ENCODE peak calls at places on chromosome 18, in seven cellular contexts. One of them, this sample, is unnamed.

GRCh38 chr18:69817335-69817935 is 130.2 kb downstream of the CD226 start:
- DNase-seq in PC-9: no peak
- DNase-seq in sigmoid colon: no peak
- DNase-seq in AG08395: peak
- DNase-seq in stimulated activated CD4-positive, alpha-beta T cell treated with anti-CD3 and anti-CD28 coated beads, Interleukin-4, amount 100 ng/mL, for 4 hours: no peak
- DNase-seq in HepG2: no peak
- DNase-seq in AG04449: peak
- DNase-seq in this sample: no peak

GRCh38 chr18:33744032-33744697 is 166.1 kb downstream of the ASXL3 start:
- DNase-seq in PC-9: no peak
- DNase-seq in AG04449: no peak
- DNase-seq in HepG2: no peak
- DNase-seq in stimulated activated CD4-positive, alpha-beta T cell treated with anti-CD3 and anti-CD28 coated beads, Interleukin-4, amount 100 ng/mL, for 4 hours: no peak
- DNase-seq in sigmoid colon: no peak
- DNase-seq in AG08395: no peak
- DNase-seq in this sample: no peak

GRCh38 chr18:57621252-57621607 is 406 bp downstream of the NARS1 start:
- DNase-seq in PC-9: no peak
- DNase-seq in stimulated activated CD4-positive, alpha-beta T cell treated with anti-CD3 and anti-CD28 coated beads, Interleukin-4, amount 100 ng/mL, for 4 hours: no peak
- DNase-seq in AG04449: no peak
- DNase-seq in HepG2: no peak
- DNase-seq in AG08395: peak
- DNase-seq in sigmoid colon: no peak
- DNase-seq in this sample: peak

GRCh38 chr18:21830533-21830932 is 89.9 kb downstream of the MIB1 start:
- DNase-seq in AG08395: no peak
- DNase-seq in sigmoid colon: no peak
- DNase-seq in PC-9: no peak
- DNase-seq in HepG2: no peak
- DNase-seq in stimulated activated CD4-positive, alpha-beta T cell treated with anti-CD3 and anti-CD28 coated beads, Interleukin-4, amount 100 ng/mL, for 4 hours: no peak
- DNase-seq in AG04449: no peak
- DNase-seq in this sample: peak

GRCh38 chr18:22623513-22623912 is 205.8 kb upstream of the CTAGE1 start:
- DNase-seq in HepG2: no peak
- DNase-seq in stimulated activated CD4-positive, alpha-beta T cell treated with anti-CD3 and anti-CD28 coated beads, Interleukin-4, amount 100 ng/mL, for 4 hours: no peak
- DNase-seq in PC-9: no peak
- DNase-seq in AG04449: no peak
- DNase-seq in AG08395: no peak
- DNase-seq in sigmoid colon: no peak
- DNase-seq in this sample: no peak

GRCh38 chr18:48957616-48958015 is 6.9 kb upstream of the SMAD7 start:
- DNase-seq in stimulated activated CD4-positive, alpha-beta T cell treated with anti-CD3 and anti-CD28 coated beads, Interleukin-4, amount 100 ng/mL, for 4 hours: no peak
- DNase-seq in PC-9: no peak
- DNase-seq in AG04449: no peak
- DNase-seq in sigmoid colon: no peak
- DNase-seq in HepG2: no peak
- DNase-seq in AG08395: no peak
- DNase-seq in this sample: no peak

GRCh38 chr18:24368749-24369148 is 28.9 kb downstream of the OSBPL1A start:
- DNase-seq in HepG2: no peak
- DNase-seq in AG08395: no peak
- DNase-seq in AG04449: no peak
- DNase-seq in sigmoid colon: no peak
- DNase-seq in stimulated activated CD4-positive, alpha-beta T cell treated with anti-CD3 and anti-CD28 coated beads, Interleukin-4, amount 100 ng/mL, for 4 hours: peak
- DNase-seq in PC-9: no peak
- DNase-seq in this sample: no peak

GRCh38 chr18:79866889-79867574 is 69.3 kb downstream of the KCNG2 start:
- DNase-seq in sigmoid colon: no peak
- DNase-seq in stimulated activated CD4-positive, alpha-beta T cell treated with anti-CD3 and anti-CD28 coated beads, Interleukin-4, amount 100 ng/mL, for 4 hours: no peak
- DNase-seq in PC-9: no peak
- DNase-seq in HepG2: no peak
- DNase-seq in AG04449: no peak
- DNase-seq in AG08395: no peak
- DNase-seq in this sample: peak

GRCh38 chr18:49813071-49813320 is 337 bp downstream of the ACAA2 start:
- DNase-seq in AG04449: no peak
- DNase-seq in sigmoid colon: peak
- DNase-seq in HepG2: peak
- DNase-seq in AG08395: peak
- DNase-seq in PC-9: peak
- DNase-seq in stimulated activated CD4-positive, alpha-beta T cell treated with anti-CD3 and anti-CD28 coated beads, Interleukin-4, amount 100 ng/mL, for 4 hours: no peak
- DNase-seq in this sample: peak

GRCh38 chr18:13629841-13630747 is 96.3 kb downstream of the FAM210A start:
- DNase-seq in sigmoid colon: peak
- DNase-seq in AG04449: no peak
- DNase-seq in PC-9: peak
- DNase-seq in HepG2: peak
- DNase-seq in AG08395: peak
- DNase-seq in stimulated activated CD4-positive, alpha-beta T cell treated with anti-CD3 and anti-CD28 coated beads, Interleukin-4, amount 100 ng/mL, for 4 hours: peak
- DNase-seq in this sample: peak

GRCh38 chr18:33870059-33870458 is 292.0 kb downstream of the ASXL3 start:
- DNase-seq in HepG2: no peak
- DNase-seq in PC-9: no peak
- DNase-seq in AG08395: no peak
- DNase-seq in AG04449: no peak
- DNase-seq in sigmoid colon: no peak
- DNase-seq in stimulated activated CD4-positive, alpha-beta T cell treated with anti-CD3 and anti-CD28 coated beads, Interleukin-4, amount 100 ng/mL, for 4 hours: no peak
- DNase-seq in this sample: no peak

GRCh38 chr18:55380574-55380973 is 207.4 kb downstream of the TCF4 start:
- DNase-seq in PC-9: no peak
- DNase-seq in AG08395: peak
- DNase-seq in sigmoid colon: no peak
- DNase-seq in AG04449: peak
- DNase-seq in HepG2: no peak
- DNase-seq in stimulated activated CD4-positive, alpha-beta T cell treated with anti-CD3 and anti-CD28 coated beads, Interleukin-4, amount 100 ng/mL, for 4 hours: no peak
- DNase-seq in this sample: no peak

GRCh38 chr18:25453556-25454269 is 101.7 kb upstream of the ZNF521 start:
- DNase-seq in AG08395: peak
- DNase-seq in PC-9: no peak
- DNase-seq in sigmoid colon: no peak
- DNase-seq in stimulated activated CD4-positive, alpha-beta T cell treated with anti-CD3 and anti-CD28 coated beads, Interleukin-4, amount 100 ng/mL, for 4 hours: no peak
- DNase-seq in HepG2: no peak
- DNase-seq in AG04449: peak
- DNase-seq in this sample: no peak

GRCh38 chr18:2884706-2885285 is 38.0 kb downstream of the EMILIN2 start:
- DNase-seq in HepG2: no peak
- DNase-seq in sigmoid colon: no peak
- DNase-seq in stimulated activated CD4-positive, alpha-beta T cell treated with anti-CD3 and anti-CD28 coated beads, Interleukin-4, amount 100 ng/mL, for 4 hours: no peak
- DNase-seq in AG08395: no peak
- DNase-seq in PC-9: no peak
- DNase-seq in AG04449: no peak
- DNase-seq in this sample: peak

GRCh38 chr18:45684341-45685115 is 39.5 kb upstream of the SLC14A1 start:
- DNase-seq in HepG2: no peak
- DNase-seq in AG08395: peak
- DNase-seq in AG04449: no peak
- DNase-seq in sigmoid colon: no peak
- DNase-seq in stimulated activated CD4-positive, alpha-beta T cell treated with anti-CD3 and anti-CD28 coated beads, Interleukin-4, amount 100 ng/mL, for 4 hours: no peak
- DNase-seq in PC-9: no peak
- DNase-seq in this sample: no peak

GRCh38 chr18:70464343-70465114 is 175.7 kb downstream of the SOCS6 start:
- DNase-seq in AG04449: no peak
- DNase-seq in HepG2: peak
- DNase-seq in PC-9: peak
- DNase-seq in AG08395: peak
- DNase-seq in sigmoid colon: peak
- DNase-seq in stimulated activated CD4-positive, alpha-beta T cell treated with anti-CD3 and anti-CD28 coated beads, Interleukin-4, amount 100 ng/mL, for 4 hours: no peak
- DNase-seq in this sample: peak

GRCh38 chr18:31508781-31509180 is 10.8 kb downstream of the DSG2 start:
- DNase-seq in AG08395: no peak
- DNase-seq in sigmoid colon: no peak
- DNase-seq in PC-9: no peak
- DNase-seq in AG04449: no peak
- DNase-seq in HepG2: no peak
- DNase-seq in stimulated activated CD4-positive, alpha-beta T cell treated with anti-CD3 and anti-CD28 coated beads, Interleukin-4, amount 100 ng/mL, for 4 hours: no peak
- DNase-seq in this sample: no peak

GRCh38 chr18:61955644-61956043 is 62.8 kb upstream of the RNF152 start:
- DNase-seq in AG08395: no peak
- DNase-seq in HepG2: no peak
- DNase-seq in stimulated activated CD4-positive, alpha-beta T cell treated with anti-CD3 and anti-CD28 coated beads, Interleukin-4, amount 100 ng/mL, for 4 hours: no peak
- DNase-seq in AG04449: no peak
- DNase-seq in PC-9: no peak
- DNase-seq in sigmoid colon: no peak
- DNase-seq in this sample: no peak

GRCh38 chr18:24402209-24402785 is 4.7 kb upstream of the OSBPL1A start:
- DNase-seq in AG04449: no peak
- DNase-seq in stimulated activated CD4-positive, alpha-beta T cell treated with anti-CD3 and anti-CD28 coated beads, Interleukin-4, amount 100 ng/mL, for 4 hours: no peak
- DNase-seq in HepG2: no peak
- DNase-seq in sigmoid colon: no peak
- DNase-seq in AG08395: no peak
- DNase-seq in PC-9: no peak
- DNase-seq in this sample: peak

GRCh38 chr18:58046087-58046793 is 2.2 kb downstream of the NEDD4L start:
- DNase-seq in HepG2: peak
- DNase-seq in stimulated activated CD4-positive, alpha-beta T cell treated with anti-CD3 and anti-CD28 coated beads, Interleukin-4, amount 100 ng/mL, for 4 hours: no peak
- DNase-seq in AG08395: no peak
- DNase-seq in AG04449: no peak
- DNase-seq in sigmoid colon: no peak
- DNase-seq in PC-9: no peak
- DNase-seq in this sample: peak

GRCh38 chr18:55570966-55571365 is 17.0 kb downstream of the TCF4 start:
- DNase-seq in sigmoid colon: no peak
- DNase-seq in PC-9: no peak
- DNase-seq in AG04449: no peak
- DNase-seq in HepG2: no peak
- DNase-seq in AG08395: no peak
- DNase-seq in stimulated activated CD4-positive, alpha-beta T cell treated with anti-CD3 and anti-CD28 coated beads, Interleukin-4, amount 100 ng/mL, for 4 hours: no peak
- DNase-seq in this sample: no peak

GRCh38 chr18:45054595-45054994 is 373.9 kb downstream of the SETBP1 start:
- DNase-seq in PC-9: no peak
- DNase-seq in AG04449: no peak
- DNase-seq in AG08395: no peak
- DNase-seq in HepG2: no peak
- DNase-seq in sigmoid colon: no peak
- DNase-seq in stimulated activated CD4-positive, alpha-beta T cell treated with anti-CD3 and anti-CD28 coated beads, Interleukin-4, amount 100 ng/mL, for 4 hours: no peak
- DNase-seq in this sample: no peak

GRCh38 chr18:66616523-66616983 is 12.7 kb upstream of the CDH19 start:
- DNase-seq in stimulated activated CD4-positive, alpha-beta T cell treated with anti-CD3 and anti-CD28 coated beads, Interleukin-4, amount 100 ng/mL, for 4 hours: no peak
- DNase-seq in PC-9: no peak
- DNase-seq in AG08395: no peak
- DNase-seq in AG04449: no peak
- DNase-seq in sigmoid colon: no peak
- DNase-seq in HepG2: peak
- DNase-seq in this sample: peak

GRCh38 chr18:69002233-69002632 is 204.4 kb downstream of the CCDC102B start:
- DNase-seq in HepG2: peak
- DNase-seq in sigmoid colon: no peak
- DNase-seq in stimulated activated CD4-positive, alpha-beta T cell treated with anti-CD3 and anti-CD28 coated beads, Interleukin-4, amount 100 ng/mL, for 4 hours: no peak
- DNase-seq in PC-9: no peak
- DNase-seq in AG04449: no peak
- DNase-seq in AG08395: peak
- DNase-seq in this sample: peak